ENCODE peak calls at places on chromosomes 3 and 15, in seven cellular contexts. One of them, this sample, is unnamed.

GRCh38 chr3:52402101-52402521 is 42.8 kb downstream of the SEMA3G start:
- DNase-seq in fibroblast of lung: no peak
- DNase-seq in mammary epithelial cell: no peak
- DNase-seq in activated CD8-positive, alpha-beta memory T cell treated with anti-CD3 and anti-CD28 coated beads for 24 hours: no peak
- DNase-seq in T1000: no peak
- DNase-seq in uterus: no peak
- DNase-seq in cardiac muscle cell: no peak
- DNase-seq in this sample: no peak

GRCh38 chr15:47688573-47689086 is 28.7 kb upstream of the SEMA6D start:
- DNase-seq in fibroblast of lung: peak
- DNase-seq in mammary epithelial cell: peak
- DNase-seq in activated CD8-positive, alpha-beta memory T cell treated with anti-CD3 and anti-CD28 coated beads for 24 hours: no peak
- DNase-seq in T1000: no peak
- DNase-seq in uterus: no peak
- DNase-seq in cardiac muscle cell: no peak
- DNase-seq in this sample: no peak

GRCh38 chr3:184620101-184620798 is 58.7 kb downstream of the EPHB3 start:
- DNase-seq in fibroblast of lung: no peak
- DNase-seq in mammary epithelial cell: peak
- DNase-seq in activated CD8-positive, alpha-beta memory T cell treated with anti-CD3 and anti-CD28 coated beads for 24 hours: no peak
- DNase-seq in T1000: no peak
- DNase-seq in uterus: no peak
- DNase-seq in cardiac muscle cell: no peak
- DNase-seq in this sample: no peak

GRCh38 chr3:52339612-52340011 is 23.5 kb downstream of the DNAH1 start:
- DNase-seq in fibroblast of lung: peak
- DNase-seq in mammary epithelial cell: peak
- DNase-seq in activated CD8-positive, alpha-beta memory T cell treated with anti-CD3 and anti-CD28 coated beads for 24 hours: no peak
- DNase-seq in T1000: no peak
- DNase-seq in uterus: no peak
- DNase-seq in cardiac muscle cell: peak
- DNase-seq in this sample: peak

GRCh38 chr15:41698779-41699178 is 38.6 kb downstream of the MGA start:
- DNase-seq in fibroblast of lung: no peak
- DNase-seq in mammary epithelial cell: peak
- DNase-seq in activated CD8-positive, alpha-beta memory T cell treated with anti-CD3 and anti-CD28 coated beads for 24 hours: no peak
- DNase-seq in T1000: no peak
- DNase-seq in uterus: no peak
- DNase-seq in cardiac muscle cell: no peak
- DNase-seq in this sample: no peak

GRCh38 chr15:89575656-89576416 is 567 bp downstream of the TICRR start:
- DNase-seq in fibroblast of lung: no peak
- DNase-seq in mammary epithelial cell: peak
- DNase-seq in activated CD8-positive, alpha-beta memory T cell treated with anti-CD3 and anti-CD28 coated beads for 24 hours: no peak
- DNase-seq in T1000: no peak
- DNase-seq in uterus: no peak
- DNase-seq in cardiac muscle cell: peak
- DNase-seq in this sample: peak

GRCh38 chr15:73858062-73858461 is 15.3 kb upstream of the TBC1D21 start:
- DNase-seq in fibroblast of lung: no peak
- DNase-seq in mammary epithelial cell: no peak
- DNase-seq in activated CD8-positive, alpha-beta memory T cell treated with anti-CD3 and anti-CD28 coated beads for 24 hours: no peak
- DNase-seq in T1000: no peak
- DNase-seq in uterus: no peak
- DNase-seq in cardiac muscle cell: no peak
- DNase-seq in this sample: no peak

GRCh38 chr15:98126326-98127090 is 166.0 kb downstream of the ARRDC4 start:
- DNase-seq in fibroblast of lung: no peak
- DNase-seq in mammary epithelial cell: peak
- DNase-seq in activated CD8-positive, alpha-beta memory T cell treated with anti-CD3 and anti-CD28 coated beads for 24 hours: no peak
- DNase-seq in T1000: peak
- DNase-seq in uterus: no peak
- DNase-seq in cardiac muscle cell: no peak
- DNase-seq in this sample: no peak

GRCh38 chr3:107068980-107069379 is 308.3 kb upstream of the CCDC54 start:
- DNase-seq in fibroblast of lung: peak
- DNase-seq in mammary epithelial cell: peak
- DNase-seq in activated CD8-positive, alpha-beta memory T cell treated with anti-CD3 and anti-CD28 coated beads for 24 hours: no peak
- DNase-seq in T1000: peak
- DNase-seq in uterus: no peak
- DNase-seq in cardiac muscle cell: no peak
- DNase-seq in this sample: no peak

GRCh38 chr3:45612918-45613602 is 18.5 kb downstream of the LIMD1 start:
- DNase-seq in fibroblast of lung: no peak
- DNase-seq in mammary epithelial cell: peak
- DNase-seq in activated CD8-positive, alpha-beta memory T cell treated with anti-CD3 and anti-CD28 coated beads for 24 hours: no peak
- DNase-seq in T1000: no peak
- DNase-seq in uterus: no peak
- DNase-seq in cardiac muscle cell: no peak
- DNase-seq in this sample: peak

GRCh38 chr15:52678036-52678467 is 1.1 kb downstream of the ATOSA start:
- DNase-seq in fibroblast of lung: peak
- DNase-seq in mammary epithelial cell: peak
- DNase-seq in activated CD8-positive, alpha-beta memory T cell treated with anti-CD3 and anti-CD28 coated beads for 24 hours: peak
- DNase-seq in T1000: no peak
- DNase-seq in uterus: peak
- DNase-seq in cardiac muscle cell: peak
- DNase-seq in this sample: peak

GRCh38 chr3:145017959-145018358 is 1046.3 kb downstream of the DIPK2A start:
- DNase-seq in fibroblast of lung: peak
- DNase-seq in mammary epithelial cell: peak
- DNase-seq in activated CD8-positive, alpha-beta memory T cell treated with anti-CD3 and anti-CD28 coated beads for 24 hours: no peak
- DNase-seq in T1000: no peak
- DNase-seq in uterus: no peak
- DNase-seq in cardiac muscle cell: no peak
- DNase-seq in this sample: peak

GRCh38 chr15:62624541-62625399 is 417.8 kb upstream of the TPM1 start:
- DNase-seq in fibroblast of lung: peak
- DNase-seq in mammary epithelial cell: peak
- DNase-seq in activated CD8-positive, alpha-beta memory T cell treated with anti-CD3 and anti-CD28 coated beads for 24 hours: no peak
- DNase-seq in T1000: peak
- DNase-seq in uterus: peak
- DNase-seq in cardiac muscle cell: no peak
- DNase-seq in this sample: no peak

GRCh38 chr3:33144433-33144832 is 30.6 kb downstream of the CRTAP start:
- DNase-seq in fibroblast of lung: no peak
- DNase-seq in mammary epithelial cell: no peak
- DNase-seq in activated CD8-positive, alpha-beta memory T cell treated with anti-CD3 and anti-CD28 coated beads for 24 hours: no peak
- DNase-seq in T1000: no peak
- DNase-seq in uterus: no peak
- DNase-seq in cardiac muscle cell: no peak
- DNase-seq in this sample: no peak

GRCh38 chr15:101255615-101256350 is 3.9 kb upstream of the CHSY1 start:
- DNase-seq in fibroblast of lung: peak
- DNase-seq in mammary epithelial cell: no peak
- DNase-seq in activated CD8-positive, alpha-beta memory T cell treated with anti-CD3 and anti-CD28 coated beads for 24 hours: peak
- DNase-seq in T1000: no peak
- DNase-seq in uterus: no peak
- DNase-seq in cardiac muscle cell: peak
- DNase-seq in this sample: no peak

GRCh38 chr3:187942658-187943241 is 197.5 kb upstream of the BCL6 start:
- DNase-seq in fibroblast of lung: no peak
- DNase-seq in mammary epithelial cell: no peak
- DNase-seq in activated CD8-positive, alpha-beta memory T cell treated with anti-CD3 and anti-CD28 coated beads for 24 hours: no peak
- DNase-seq in T1000: no peak
- DNase-seq in uterus: no peak
- DNase-seq in cardiac muscle cell: no peak
- DNase-seq in this sample: no peak

GRCh38 chr15:92463352-92463751 is 69.7 kb downstream of the ST8SIA2 start:
- DNase-seq in fibroblast of lung: no peak
- DNase-seq in mammary epithelial cell: no peak
- DNase-seq in activated CD8-positive, alpha-beta memory T cell treated with anti-CD3 and anti-CD28 coated beads for 24 hours: no peak
- DNase-seq in T1000: no peak
- DNase-seq in uterus: no peak
- DNase-seq in cardiac muscle cell: no peak
- DNase-seq in this sample: no peak

GRCh38 chr3:123284399-123285010 is 82.8 kb downstream of the SEC22A start:
- DNase-seq in fibroblast of lung: no peak
- DNase-seq in mammary epithelial cell: no peak
- DNase-seq in activated CD8-positive, alpha-beta memory T cell treated with anti-CD3 and anti-CD28 coated beads for 24 hours: no peak
- DNase-seq in T1000: no peak
- DNase-seq in uterus: no peak
- DNase-seq in cardiac muscle cell: no peak
- DNase-seq in this sample: no peak

GRCh38 chr3:152183473-152183872 is 85.3 kb upstream of the MBNL1 start:
- DNase-seq in fibroblast of lung: peak
- DNase-seq in mammary epithelial cell: no peak
- DNase-seq in activated CD8-positive, alpha-beta memory T cell treated with anti-CD3 and anti-CD28 coated beads for 24 hours: peak
- DNase-seq in T1000: no peak
- DNase-seq in uterus: peak
- DNase-seq in cardiac muscle cell: peak
- DNase-seq in this sample: peak

GRCh38 chr3:196272826-196273225 is 14.7 kb downstream of the PCYT1A start:
- DNase-seq in fibroblast of lung: no peak
- DNase-seq in mammary epithelial cell: no peak
- DNase-seq in activated CD8-positive, alpha-beta memory T cell treated with anti-CD3 and anti-CD28 coated beads for 24 hours: no peak
- DNase-seq in T1000: no peak
- DNase-seq in uterus: no peak
- DNase-seq in cardiac muscle cell: no peak
- DNase-seq in this sample: no peak

GRCh38 chr3:132606085-132606484 is 9.0 kb downstream of the ACKR4 start:
- DNase-seq in fibroblast of lung: peak
- DNase-seq in mammary epithelial cell: no peak
- DNase-seq in activated CD8-positive, alpha-beta memory T cell treated with anti-CD3 and anti-CD28 coated beads for 24 hours: no peak
- DNase-seq in T1000: no peak
- DNase-seq in uterus: no peak
- DNase-seq in cardiac muscle cell: no peak
- DNase-seq in this sample: no peak

This sample was measured in Calu3.